ENCODE peak calls at places on chromosome 2, in four cellular contexts. Q, R, G and Z are unnamed samples.

GRCh38 chr2:218882866-218883366 is 2.3 kb downstream of the WNT10A start:
- DNase-seq in Q (no peak), R (no peak), G (peak; percentile 20), Z (peak; percentile 58)

GRCh38 chr2:188675391-188676011 is 298.7 kb upstream of the COL3A1 start:
- DNase-seq in Q (no peak), R (no peak), G (no peak), Z (no peak)

GRCh38 chr2:655626-656025 is 21.6 kb downstream of the TMEM18 start:
- DNase-seq in Q (no peak), R (no peak), G (no peak), Z (no peak)

GRCh38 chr2:180644709-180645108 is 335.7 kb upstream of the UBE2E3 start:
- DNase-seq in Q (peak; percentile 26), R (no peak), G (no peak), Z (no peak)

GRCh38 chr2:181070834-181071200 is 90.4 kb downstream of the UBE2E3 start:
- DNase-seq in Q (no peak), R (no peak), G (no peak), Z (no peak)

GRCh38 chr2:222052934-222053367 is 245.8 kb downstream of the PAX3 start:
- DNase-seq in Q (peak; percentile 33), R (no peak), G (no peak), Z (no peak)

GRCh38 chr2:112924855-112925254 is 13.9 kb downstream of the IL37 start:
- DNase-seq in Q (peak; percentile 76), R (no peak), G (peak; percentile 48), Z (no peak)

GRCh38 chr2:45285311-45285710 is 276.1 kb upstream of the SIX2 start:
- DNase-seq in Q (no peak), R (no peak), G (no peak), Z (no peak)

GRCh38 chr2:196059491-196059960 is 9.1 kb downstream of the DNAH7 start:
- DNase-seq in Q (no peak), R (no peak), G (no peak), Z (no peak)

GRCh38 chr2:20617892-20618467 is 32.9 kb downstream of the HS1BP3 start:
- DNase-seq in Q (peak; percentile 87), R (peak; percentile 98), G (peak; percentile 86), Z (peak; percentile 99)

GRCh38 chr2:159551811-159552210 is 64.5 kb downstream of the BAZ2B start:
- DNase-seq in Q (no peak), R (no peak), G (no peak), Z (no peak)

GRCh38 chr2:30510409-30510808 is 63.4 kb downstream of the LCLAT1 start:
- DNase-seq in Q (no peak), R (no peak), G (no peak), Z (no peak)

GRCh38 chr2:974054-974453 is 23.4 kb downstream of the SNTG2 start:
- DNase-seq in Q (no peak), R (no peak), G (no peak), Z (no peak)

GRCh38 chr2:30629866-30630265 is 177.4 kb downstream of the CAPN13 start:
- DNase-seq in Q (no peak), R (no peak), G (no peak), Z (no peak)

GRCh38 chr2:61775956-61776570 is 77.8 kb downstream of the FAM161A start:
- DNase-seq in Q (no peak), R (no peak), G (no peak), Z (no peak)

GRCh38 chr2:180716186-180717180 is 263.9 kb upstream of the UBE2E3 start:
- DNase-seq in Q (no peak), R (no peak), G (no peak), Z (no peak)

GRCh38 chr2:119575439-119575838 is 31.2 kb downstream of the CFAP221 start:
- DNase-seq in Q (no peak), R (no peak), G (no peak), Z (no peak)

GRCh38 chr2:128314026-128314347 is 4.7 kb downstream of the HS6ST1 start:
- DNase-seq in Q (peak; percentile 12), R (no peak), G (peak; percentile 11), Z (no peak)

GRCh38 chr2:181742908-181743722 is 62.8 kb upstream of the NEUROD1 start:
- DNase-seq in Q (peak; percentile 68), R (no peak), G (no peak), Z (no peak)

GRCh38 chr2:54052825-54053718 is 62.3 kb upstream of the ACYP2 start:
- DNase-seq in Q (no peak), R (no peak), G (no peak), Z (no peak)

GRCh38 chr2:240649331-240649730 is 24.1 kb downstream of the GPR35 start:
- DNase-seq in Q (no peak), R (no peak), G (no peak), Z (no peak)

GRCh38 chr2:235968616-235969324 is 199.4 kb downstream of the GBX2 start:
- DNase-seq in Q (no peak), R (peak; percentile 64), G (no peak), Z (no peak)

GRCh38 chr2:120617055-120617454 is 118.6 kb upstream of the GLI2 start:
- DNase-seq in Q (no peak), R (no peak), G (no peak), Z (peak; percentile 37)

GRCh38 chr2:160294339-160294803 is 94.3 kb upstream of the ITGB6 start:
- DNase-seq in Q (peak; percentile 49), R (peak; percentile 57), G (no peak), Z (peak; percentile 61)

GRCh38 chr2:225937625-225938024 is 538.1 kb downstream of the NYAP2 start:
- DNase-seq in Q (no peak), R (no peak), G (no peak), Z (no peak)

GRCh38 chr2:74462786-74463105 is 2.4 kb downstream of the MOGS start:
- DNase-seq in Q (no peak), R (no peak), G (no peak), Z (no peak)

GRCh38 chr2:71190959-71191943 is 35.7 kb downstream of the PAIP2B start:
- DNase-seq in Q (no peak), R (no peak), G (no peak), Z (no peak)

GRCh38 chr2:235614176-235614860 is 120.5 kb downstream of the AGAP1 start:
- DNase-seq in Q (peak; percentile 37), R (no peak), G (no peak), Z (no peak)

GRCh38 chr2:166375736-166376487 is at the start of gene SCN9A:
- DNase-seq in Q (peak; percentile 87), R (peak; percentile 74), G (peak; percentile 91), Z (peak; percentile 91)

DNA sequence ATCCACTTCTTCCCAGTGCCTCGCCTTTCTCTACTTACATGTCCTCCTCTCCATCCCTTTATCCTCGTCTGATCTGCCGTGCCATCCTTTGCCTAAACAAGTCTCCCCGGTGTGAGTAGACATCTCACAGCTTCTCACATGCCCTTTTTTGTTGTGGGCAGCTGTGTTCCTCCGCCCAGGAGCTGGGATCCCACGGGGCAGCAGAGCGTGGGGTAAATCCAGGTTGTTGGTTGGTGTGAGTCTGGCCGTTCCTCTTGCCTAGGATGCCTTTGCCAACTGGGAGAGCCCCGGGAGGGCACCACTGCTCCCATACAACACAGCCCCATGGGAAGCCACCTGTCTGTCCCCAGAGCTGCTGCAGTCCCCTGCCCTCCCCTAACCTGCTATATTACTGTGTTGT is 22.4 kb downstream of the SLC30A3 start:
- DNase-seq in Q (no peak), R (peak; percentile 1), G (peak; percentile 13), Z (no peak)
- H3K36me3 ChIP-seq in Q (peaks cover 9% of the 10 kb centered on the region), R (peaks cover 84% of the 10 kb centered on the region), G (peaks cover 5% of the 10 kb centered on the region), Z (peaks cover 52% of the 10 kb centered on the region)

GRCh38 chr2:25234756-25235155 is 66.4 kb upstream of the POMC start:
- DNase-seq in Q (no peak), R (no peak), G (no peak), Z (peak; percentile 17)
- H3K36me3 ChIP-seq in Q (no peaks in the 10 kb centered on the region), R (peaks cover 72% of the 10 kb centered on the region), G (peaks cover 2% of the 10 kb centered on the region), Z (peaks cover 39% of the 10 kb centered on the region)

DNA sequence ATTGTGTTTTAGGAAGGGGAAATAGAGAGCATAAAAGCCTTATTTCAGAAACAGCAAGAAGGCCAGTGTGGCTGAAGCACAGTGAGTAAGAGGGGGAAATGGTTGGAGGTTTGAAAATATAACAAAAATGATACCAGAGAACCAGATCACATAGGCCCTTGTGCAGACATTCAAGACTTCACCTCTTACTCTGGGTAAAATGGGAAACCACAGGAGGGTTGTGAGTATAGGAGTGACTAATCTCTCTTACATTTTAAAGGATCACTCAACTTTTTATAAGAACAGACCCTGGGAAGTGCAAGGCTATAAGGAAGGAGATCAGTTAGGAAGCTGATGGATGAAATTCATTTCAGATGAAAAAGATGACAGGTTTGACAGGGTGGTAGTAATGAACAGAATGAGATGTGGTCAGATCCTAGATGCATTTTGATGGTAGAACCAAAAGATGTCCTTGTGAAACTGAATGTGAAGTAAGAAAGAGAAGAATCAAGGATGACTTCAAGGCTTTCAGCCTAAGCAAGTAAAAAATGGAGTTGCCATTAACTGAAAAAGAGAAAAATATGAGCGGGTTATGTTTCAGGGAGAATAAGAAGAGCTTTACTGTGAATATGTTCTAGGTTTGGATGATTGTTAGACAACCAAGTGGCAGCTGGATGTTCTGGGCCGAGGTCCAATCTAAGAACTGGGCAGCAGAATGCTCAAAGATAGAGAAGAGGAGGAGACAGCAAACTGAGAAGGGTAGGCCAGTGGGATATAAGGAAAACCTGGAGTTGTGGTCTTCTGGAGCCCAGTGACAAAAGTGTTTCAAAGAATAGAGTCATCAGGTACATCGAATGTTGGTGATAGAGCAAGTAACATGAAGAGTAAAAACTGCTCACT is 65.1 kb downstream of the USP40 start:
- DNase-seq in Q (no peak), R (no peak), G (no peak), Z (no peak)
- H3K36me3 ChIP-seq in Q (no peaks in the 10 kb centered on the region), R (peaks cover 81% of the 10 kb centered on the region), G (peaks cover 6% of the 10 kb centered on the region), Z (peaks cover 17% of the 10 kb centered on the region)

DNA sequence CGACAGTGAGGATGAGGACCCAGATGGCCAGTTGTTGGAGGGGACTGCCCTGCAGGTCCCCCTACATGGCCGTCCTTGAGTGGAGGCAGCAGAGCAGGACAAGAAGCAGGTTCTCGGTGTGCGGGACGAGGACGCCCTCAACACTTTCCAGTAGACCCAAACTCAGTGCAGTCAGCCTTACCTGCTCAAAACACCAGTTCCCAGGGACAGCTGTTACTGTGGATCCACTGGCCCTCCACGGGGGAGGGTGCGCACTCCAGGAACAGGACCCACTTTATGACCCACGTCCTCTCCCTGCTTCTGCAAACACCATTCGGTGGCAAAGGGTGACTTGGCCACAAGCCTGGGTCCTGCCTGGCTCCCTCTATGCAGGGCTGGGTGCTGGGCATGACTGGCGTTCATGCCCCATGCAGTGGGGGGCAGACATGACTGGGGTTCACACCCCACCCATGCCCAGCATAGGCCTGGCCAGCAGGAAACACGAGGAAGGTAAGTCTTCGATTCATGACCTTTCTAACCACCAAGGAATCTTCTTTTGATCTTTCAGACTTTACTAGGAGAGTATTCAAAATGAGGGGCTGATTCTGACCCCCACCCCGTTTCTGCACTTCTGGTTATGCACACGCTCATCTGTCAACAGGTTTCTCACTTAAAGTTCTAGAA is 233.7 kb downstream of the HDAC4 start:
- DNase-seq in Q (no peak), R (peak; percentile 7), G (peak; percentile 59), Z (peak; percentile 51)
- H3K36me3 ChIP-seq in Q (no peaks in the 10 kb centered on the region), R (peaks cover 35% of the 10 kb centered on the region), G (no peaks in the 10 kb centered on the region), Z (peaks cover 16% of the 10 kb centered on the region)

DNA sequence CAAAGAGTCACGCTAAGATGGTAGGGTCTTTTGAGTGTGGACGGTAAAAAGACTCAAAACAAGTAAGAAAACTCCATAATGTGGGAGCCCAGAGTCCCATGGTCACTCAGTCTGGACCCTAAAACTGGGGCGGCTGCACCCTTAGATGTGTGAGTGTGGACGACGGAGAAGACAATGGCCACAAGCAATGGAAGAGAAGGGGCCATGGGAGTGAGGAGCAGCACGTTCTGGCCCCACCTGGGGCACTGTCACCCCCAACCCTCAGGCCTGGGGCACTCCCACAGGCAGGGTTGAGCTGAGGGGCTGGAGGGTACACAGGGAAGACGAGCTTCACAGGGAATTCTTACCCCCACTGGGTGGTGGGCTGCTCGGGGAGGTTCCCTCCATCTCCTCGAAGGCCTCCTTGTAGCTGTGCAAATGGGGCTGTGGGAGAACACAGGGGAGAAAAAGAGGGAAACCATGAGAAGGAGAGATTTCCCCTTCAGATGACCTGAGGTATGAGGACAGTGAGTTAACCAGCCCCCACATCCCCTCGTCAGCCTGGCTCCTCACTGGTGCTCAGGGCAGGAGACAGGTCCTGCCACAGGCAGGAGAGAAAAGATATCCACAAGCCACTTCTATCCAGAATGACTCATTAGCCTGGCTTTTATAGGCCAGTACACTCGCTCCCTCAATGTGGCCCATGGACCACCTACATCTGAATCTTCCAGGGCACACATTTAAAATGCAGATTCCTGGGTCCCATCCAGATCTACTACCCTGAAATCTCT is 167.9 kb downstream of the TNS1 start:
- DNase-seq in Q (no peak), R (no peak), G (no peak), Z (no peak)
- H3K36me3 ChIP-seq in Q (no peaks in the 10 kb centered on the region), R (peaks cover 62% of the 10 kb centered on the region), G (no peaks in the 10 kb centered on the region), Z (peaks cover 69% of the 10 kb centered on the region)